ENCODE peak calls at places on chromosomes 13 and 19, in eight cellular contexts. P is ascending aorta, X is left ventricle myocardium inferior, K is H1, M is left lung, Z is stomach, N is psoas muscle, O is transverse colon. B is an unnamed sample. For H3K4me1, the result is how much of the 10 kb centered on the place peaks cover.

GRCh38 chr13:108779308-108779707 is 149.9 kb downstream of the MYO16 start:
- DNase-seq in O (no peak), K (no peak), M (no peak), P (no peak), X (no peak), Z (no peak), N (no peak), B (no peak)

GRCh38 chr19:33819875-33820781 is 23.5 kb downstream of the KCTD15 start:
- DNase-seq in M (peak), P (peak), N (peak), X (peak), K (no peak), O (peak), Z (peak), B (no peak)

GRCh38 chr19:40724848-40725247 is 7.9 kb downstream of the ITPKC start:
- DNase-seq in M (no peak), Z (no peak), X (no peak), N (no peak), P (no peak), O (no peak), K (no peak), B (no peak)

GRCh38 chr19:55146078-55146647 is 2.8 kb downstream of the TNNT1 start:
- DNase-seq in N (no peak), X (no peak), P (no peak), Z (no peak), M (no peak), O (no peak), K (no peak), B (no peak)

GRCh38 chr19:49512970-49513745 is 697 bp downstream of the FCGRT start:
- DNase-seq in O (peak), K (no peak), X (peak), N (peak), P (no peak), Z (peak), M (peak), B (no peak)

GRCh38 chr19:6678690-6679109 is 8.7 kb upstream of the TNFSF14 start:
- DNase-seq in K (no peak), M (no peak), P (no peak), X (no peak), N (no peak), O (no peak), Z (no peak), B (no peak)

GRCh38 chr13:51148952-51149573 is 38.0 kb upstream of the C13orf42 start:
- DNase-seq in P (no peak), O (peak), K (peak), M (no peak), N (no peak), X (no peak), Z (no peak), B (no peak)

GRCh38 chr13:41455725-41456419 is 1.5 kb upstream of the RGCC start:
- DNase-seq in X (no peak), P (no peak), Z (no peak), N (no peak), O (no peak), M (no peak), K (no peak), B (no peak)

GRCh38 chr13:74931698-74932433 is 550.1 kb downstream of the TBC1D4 start:
- DNase-seq in Z (no peak), O (no peak), K (no peak), M (no peak), P (no peak), X (no peak), N (no peak), B (no peak)

GRCh38 chr13:27269114-27269665 is 1.4 kb upstream of the RASL11A start:
- DNase-seq in K (no peak), Z (no peak), P (no peak), N (no peak), M (no peak), O (no peak), X (no peak), B (no peak)

GRCh38 chr13:95660981-95661581 is 15.9 kb upstream of the DNAJC3 start:
- DNase-seq in O (no peak), K (no peak), X (no peak), M (no peak), Z (no peak), P (no peak), N (no peak), B (no peak)

GRCh38 chr13:109733550-109733949 is 52.8 kb downstream of the IRS2 start:
- DNase-seq in M (peak), O (no peak), P (no peak), N (no peak), X (no peak), Z (no peak), K (no peak), B (no peak)

GRCh38 chr19:56162258-56162657 is 13.6 kb upstream of the GALP start:
- DNase-seq in P (no peak), N (no peak), M (no peak), X (no peak), Z (no peak), K (no peak), O (no peak), B (no peak)

GRCh38 chr13:60467098-60467497 is 70.1 kb downstream of the TDRD3 start:
- DNase-seq in X (no peak), O (no peak), M (no peak), N (no peak), Z (no peak), P (no peak), K (no peak), B (no peak)

DNA sequence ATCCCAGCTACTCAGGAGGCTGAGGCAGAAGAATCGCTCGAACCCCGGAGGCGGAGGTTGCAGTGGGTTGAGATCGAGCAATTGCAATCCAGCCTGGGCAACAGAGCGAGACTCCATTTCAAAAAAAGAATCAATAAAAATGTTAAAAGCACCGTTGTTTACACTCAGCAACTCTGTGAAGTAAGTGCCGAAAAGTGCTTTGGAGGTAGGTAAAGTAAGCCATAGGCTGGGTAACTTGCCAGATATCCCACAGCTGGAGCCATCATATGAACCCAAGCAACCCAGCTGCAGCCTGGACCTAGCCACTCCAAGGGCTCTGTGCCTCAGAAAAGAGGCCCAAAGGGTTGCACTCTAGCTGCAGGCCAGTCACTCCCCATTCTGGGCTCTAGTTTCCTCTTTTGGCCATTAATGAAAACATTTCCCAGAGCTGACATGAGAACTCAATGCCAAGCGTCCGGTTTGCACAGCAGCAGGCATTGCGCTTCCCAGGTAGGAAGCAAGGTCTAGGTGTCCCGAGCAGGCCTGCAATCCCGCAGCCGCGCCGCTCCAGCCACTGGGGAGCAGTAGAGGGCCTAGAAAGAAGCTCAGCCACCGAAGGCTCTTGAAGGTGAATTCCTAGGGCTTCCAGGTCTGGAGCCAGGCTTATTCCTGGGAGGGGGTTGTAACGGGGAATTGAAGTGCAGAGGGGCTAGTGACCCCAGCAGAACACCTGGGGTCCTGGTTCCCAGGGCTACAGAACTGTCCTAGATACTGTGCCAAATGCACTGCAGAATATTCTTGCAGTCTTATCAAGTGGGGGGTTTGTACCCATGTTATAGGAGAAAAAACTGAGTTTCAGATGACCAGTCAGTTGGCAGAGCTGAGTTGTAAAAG is 4.1 kb upstream of the CD79A start:
- DNase-seq in O (peak), X (peak), K (peak), M (peak), P (no peak), N (peak), Z (peak), B (peak)
- H3K4me1 ChIP-seq in O (under half), X (half or more), K (under half), M (under half), P (under half), N (under half), Z (under half), B (under half)

DNA sequence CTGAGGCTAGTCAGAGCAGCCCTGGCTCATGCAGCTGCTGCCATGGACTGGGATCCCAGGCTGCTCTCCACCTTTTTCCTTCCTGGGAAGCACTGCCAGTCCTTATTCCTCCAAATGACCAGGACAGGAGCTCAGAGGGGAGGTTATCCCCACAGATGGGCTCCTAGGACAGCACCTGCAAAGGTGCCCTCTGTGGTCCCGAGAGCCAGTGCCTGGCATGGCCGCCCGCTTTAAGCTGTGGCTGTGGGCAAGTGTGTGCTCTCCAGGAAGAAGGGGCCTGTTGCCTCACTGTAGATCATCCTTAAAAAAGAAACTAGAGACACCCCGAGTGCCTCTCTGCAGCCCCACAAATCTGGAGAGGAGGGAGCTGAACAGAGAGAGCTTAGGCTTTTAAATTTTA is 83.6 kb downstream of the C1QTNF9 start:
- DNase-seq in X (no peak), P (no peak), O (no peak), N (no peak), M (no peak), Z (no peak), K (no peak), B (no peak)
- H3K4me1 ChIP-seq in X (under half), P (under half), O (under half), N (under half), M (under half), Z (under half), K (under half), B (under half)

GRCh38 chr13:29922896-29923295 is 72.5 kb upstream of the UBL3 start:
- DNase-seq in N (no peak), M (no peak), Z (no peak), P (no peak), K (no peak), O (no peak), X (no peak), B (no peak)
- H3K4me1 ChIP-seq in N (under half), M (under half), Z (under half), P (under half), K (under half), O (under half), X (under half), B (under half)

GRCh38 chr13:28486144-28486543 is 8.8 kb downstream of the FLT1 start:
- DNase-seq in K (no peak), O (no peak), Z (no peak), N (no peak), X (no peak), M (peak), P (no peak), B (no peak)

GRCh38 chr13:28489975-28490550 is 4.9 kb downstream of the FLT1 start:
- DNase-seq in M (no peak), N (no peak), Z (no peak), P (no peak), K (no peak), O (no peak), X (no peak), B (no peak)

GRCh38 chr13:28492527-28493367 is 2.2 kb downstream of the FLT1 start:
- DNase-seq in O (no peak), P (no peak), Z (no peak), X (no peak), N (no peak), M (no peak), K (no peak), B (no peak)

GRCh38 chr13:28488376-28489005 is 6.4 kb downstream of the FLT1 start:
- DNase-seq in M (no peak), N (no peak), X (no peak), P (no peak), O (no peak), K (no peak), Z (no peak), B (no peak)

GRCh38 chr13:28489536-28489935 is 5.4 kb downstream of the FLT1 start:
- DNase-seq in M (no peak), P (no peak), X (no peak), K (no peak), N (no peak), Z (no peak), O (no peak), B (no peak)
- H3K4me1 ChIP-seq in M (under half), P (under half), X (half or more), K (under half), N (under half), Z (under half), O (under half), B (under half)

GRCh38 chr19:46860846-46861690 is at the start of gene ARHGAP35:
- DNase-seq in N (no peak), X (no peak), Z (no peak), O (peak), K (no peak), M (peak), P (no peak), B (no peak)
- H3K4me1 ChIP-seq in N (half or more), X (half or more), Z (half or more), O (under half), K (under half), M (under half), P (under half), B (under half)

DNA sequence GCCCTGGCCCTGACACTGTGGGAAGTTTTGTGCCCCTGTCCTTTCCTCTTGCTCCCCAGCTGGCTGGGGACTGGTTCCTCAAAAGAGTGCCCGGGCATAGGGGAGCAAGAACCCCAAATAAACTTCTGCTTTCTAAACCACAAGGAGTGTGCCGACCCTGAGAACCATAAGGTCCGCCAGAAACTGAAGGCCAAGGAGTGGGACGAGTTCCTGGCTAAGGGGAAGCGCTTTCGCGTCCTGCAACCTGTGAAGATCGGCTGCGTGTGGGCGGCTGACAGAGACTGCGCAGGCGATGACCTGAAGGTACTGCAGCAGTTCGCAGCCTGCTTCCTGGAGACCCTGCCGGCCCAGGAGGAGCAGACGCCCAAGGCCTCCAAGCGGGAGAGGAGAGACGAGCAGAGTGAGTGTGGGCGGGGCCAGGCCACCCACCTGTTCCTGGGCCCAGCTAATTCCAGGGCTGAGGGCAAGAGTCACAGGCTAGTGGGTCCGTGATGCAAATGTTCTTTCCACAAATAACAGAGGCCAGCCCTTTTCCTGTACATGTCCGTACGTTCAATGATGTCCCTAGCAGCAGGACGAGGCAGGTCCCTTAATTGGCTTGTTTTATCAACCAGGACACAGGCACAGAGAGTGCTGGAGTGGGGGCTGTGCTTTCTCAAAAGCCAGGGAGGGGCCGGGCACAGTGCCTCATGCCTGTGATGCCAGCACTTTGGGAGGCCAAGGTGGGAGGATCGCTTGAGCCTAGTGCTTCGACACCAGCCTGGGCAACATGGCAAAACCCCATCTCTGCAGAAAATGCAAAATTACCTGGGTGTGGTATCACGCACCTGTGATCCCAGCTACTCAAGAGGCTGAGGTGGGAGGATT is 25.6 kb downstream of the UBXN6 start:
- DNase-seq in X (no peak), N (no peak), K (no peak), O (no peak), M (no peak), P (no peak), Z (no peak), B (no peak)
- H3K4me1 ChIP-seq in X (under half), N (under half), K (under half), O (under half), M (under half), P (under half), Z (under half), B (under half)

GRCh38 chr19:45250832-45251451 is at the start of gene MARK4:
- DNase-seq in M (peak), P (no peak), Z (peak), N (peak), X (peak), K (no peak), O (peak), B (no peak)
- H3K4me1 ChIP-seq in M (under half), P (under half), Z (under half), N (under half), X (half or more), K (under half), O (under half), B (under half)

DNA sequence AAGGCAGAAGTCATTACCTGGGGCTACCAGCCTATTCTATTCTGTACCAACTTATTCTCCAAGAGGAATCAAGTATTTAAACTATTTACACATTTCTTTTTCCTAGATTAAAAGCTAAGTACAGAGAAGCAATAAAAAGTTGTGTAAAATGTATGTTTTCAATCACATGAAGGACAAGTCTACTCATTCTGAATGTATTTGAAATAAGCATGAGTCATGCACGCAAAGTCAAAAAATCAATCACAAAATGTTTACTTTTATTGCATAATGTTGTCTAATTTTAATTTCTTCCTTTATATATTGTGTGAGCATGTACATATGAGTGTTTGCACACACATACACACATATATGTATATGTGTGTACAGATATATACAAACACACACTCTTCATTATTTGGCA is 136.7 kb downstream of the DACH1 start:
- DNase-seq in O (no peak), X (no peak), M (no peak), N (no peak), Z (no peak), K (no peak), P (no peak), B (no peak)
- H3K4me1 ChIP-seq in O (under half), X (under half), M (under half), N (under half), Z (under half), K (under half), P (under half), B (under half)

DNA sequence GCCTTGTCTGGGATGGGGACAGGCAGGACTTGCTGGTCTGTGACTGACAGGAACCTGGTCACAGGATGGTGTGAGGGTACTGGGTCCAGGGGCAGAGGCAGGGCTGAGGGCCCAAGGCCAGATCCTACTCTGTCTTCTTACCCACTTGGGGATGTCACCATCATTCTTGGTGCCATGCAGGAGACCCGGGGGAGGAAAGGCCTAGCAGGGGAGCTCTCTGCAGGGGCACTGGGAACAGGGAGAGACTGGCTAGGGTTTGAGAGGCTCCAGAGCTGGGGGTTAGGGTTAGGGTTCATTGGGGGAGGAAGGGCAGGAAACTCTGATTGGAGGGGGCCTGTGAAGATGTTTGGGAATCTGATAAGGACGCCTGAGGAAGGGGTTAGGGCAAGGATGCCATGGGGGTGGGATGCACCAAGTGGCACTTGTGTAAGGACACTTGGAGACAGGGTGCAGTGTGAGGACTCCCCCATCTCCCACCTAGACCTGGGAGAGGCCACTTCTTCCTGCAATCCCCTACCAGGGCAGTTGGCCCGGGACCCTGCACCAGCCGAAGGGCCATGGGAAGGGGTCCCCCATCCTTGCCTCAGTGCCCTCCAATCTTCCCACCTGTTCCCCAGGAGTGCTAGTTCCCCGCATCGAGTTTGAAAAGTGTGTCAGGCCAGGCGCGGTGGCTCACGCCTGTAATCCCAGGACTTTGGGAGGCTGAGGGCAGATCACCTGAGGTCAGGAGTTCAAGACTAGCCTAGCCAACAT is 6.9 kb downstream of the PRR36 start:
- DNase-seq in X (no peak), Z (no peak), K (no peak), N (no peak), P (no peak), O (no peak), M (no peak), B (no peak)
- H3K4me1 ChIP-seq in X (under half), Z (half or more), K (under half), N (under half), P (under half), O (under half), M (under half), B (under half)

GRCh38 chr19:1227313-1227626 is 10.5 kb downstream of the CBARP start:
- DNase-seq in N (no peak), M (no peak), P (no peak), K (no peak), X (no peak), O (no peak), Z (no peak), B (no peak)

GRCh38 chr19:1229056-1229607 is 8.7 kb downstream of the CBARP start:
- DNase-seq in M (no peak), X (no peak), O (no peak), K (no peak), P (no peak), N (no peak), Z (no peak), B (no peak)

GRCh38 chr19:1228161-1228560 is 9.6 kb downstream of the CBARP start:
- DNase-seq in N (no peak), K (no peak), X (no peak), Z (no peak), O (no peak), P (no peak), M (no peak), B (no peak)

GRCh38 chr19:1226522-1227312 is 11.1 kb downstream of the CBARP start:
- DNase-seq in M (no peak), Z (no peak), O (no peak), K (no peak), N (no peak), X (no peak), P (no peak), B (no peak)

GRCh38 chr19:1227655-1228054 is 10.2 kb downstream of the CBARP start:
- DNase-seq in X (no peak), Z (peak), K (no peak), O (no peak), P (no peak), N (no peak), M (no peak), B (no peak)
- H3K4me1 ChIP-seq in X (under half), Z (under half), K (under half), O (under half), P (under half), N (under half), M (under half), B (under half)

B was measured in iPS DF 6.9.